ENCODE peak calls at places on chromosomes 6 and 20, in four cellular contexts. One of them, this sample, is unnamed.
A peak's percentile ranks its signal among the peaks of the same experiment; 100 is the strongest.

GRCh38 chr6:24974182-24975171 is 38.7 kb upstream of the RIPOR2 start:
- DNase-seq in HCT116: no peak
- DNase-seq in NT2/D1: no peak
- DNase-seq in H1: no peak
- DNase-seq in this sample: no peak

GRCh38 chr6:138517635-138518034 is 18.3 kb upstream of the NHSL1 start:
- DNase-seq in HCT116: peak; percentile 39
- DNase-seq in NT2/D1: no peak
- DNase-seq in H1: peak; percentile 39
- DNase-seq in this sample: no peak

GRCh38 chr20:5863040-5863811 is 87.1 kb downstream of the TRMT6 start:
- DNase-seq in HCT116: no peak
- DNase-seq in NT2/D1: no peak
- DNase-seq in H1: no peak
- DNase-seq in this sample: no peak

GRCh38 chr6:163491901-163492300 is 77.4 kb downstream of the QKI start:
- DNase-seq in HCT116: no peak
- DNase-seq in NT2/D1: no peak
- DNase-seq in H1: no peak
- DNase-seq in this sample: no peak

GRCh38 chr6:141809901-141810300 is 322.8 kb upstream of the GJE1 start:
- DNase-seq in HCT116: no peak
- DNase-seq in NT2/D1: no peak
- DNase-seq in H1: no peak
- DNase-seq in this sample: no peak

GRCh38 chr6:54710430-54710829 is 136.1 kb upstream of the FAM83B start:
- DNase-seq in HCT116: no peak
- DNase-seq in NT2/D1: no peak
- DNase-seq in H1: no peak
- DNase-seq in this sample: no peak

GRCh38 chr6:129567374-129567773 is 142.6 kb downstream of the ARHGAP18 start:
- DNase-seq in HCT116: peak; percentile 10
- DNase-seq in NT2/D1: peak; percentile 15
- DNase-seq in H1: peak; percentile 29
- DNase-seq in this sample: no peak

GRCh38 chr6:145151624-145152023 is 583.7 kb downstream of the EPM2A start:
- DNase-seq in HCT116: no peak
- DNase-seq in NT2/D1: no peak
- DNase-seq in H1: no peak
- DNase-seq in this sample: no peak

GRCh38 chr6:47661960-47662359 is 36.4 kb upstream of the ADGRF4 start:
- DNase-seq in HCT116: no peak
- DNase-seq in NT2/D1: no peak
- DNase-seq in H1: no peak
- DNase-seq in this sample: no peak

GRCh38 chr6:129184808-129185366 is 301.9 kb downstream of the LAMA2 start:
- DNase-seq in HCT116: no peak
- DNase-seq in NT2/D1: no peak
- DNase-seq in H1: no peak
- DNase-seq in this sample: no peak

GRCh38 chr6:170082531-170083187 is 208.2 kb downstream of the DLL1 start:
- DNase-seq in HCT116: no peak
- DNase-seq in NT2/D1: no peak
- DNase-seq in H1: no peak
- DNase-seq in this sample: no peak

GRCh38 chr6:151263035-151263434 is 23.3 kb downstream of the AKAP12 start:
- DNase-seq in HCT116: no peak
- DNase-seq in NT2/D1: no peak
- DNase-seq in H1: no peak
- DNase-seq in this sample: no peak

GRCh38 chr6:154429711-154430110 is 73.1 kb upstream of the IPCEF1 start:
- DNase-seq in HCT116: no peak
- DNase-seq in NT2/D1: no peak
- DNase-seq in H1: no peak
- DNase-seq in this sample: no peak

GRCh38 chr20:38063911-38064310 is 30.4 kb downstream of the RPRD1B start:
- DNase-seq in HCT116: no peak
- DNase-seq in NT2/D1: no peak
- DNase-seq in H1: no peak
- DNase-seq in this sample: no peak

DNA sequence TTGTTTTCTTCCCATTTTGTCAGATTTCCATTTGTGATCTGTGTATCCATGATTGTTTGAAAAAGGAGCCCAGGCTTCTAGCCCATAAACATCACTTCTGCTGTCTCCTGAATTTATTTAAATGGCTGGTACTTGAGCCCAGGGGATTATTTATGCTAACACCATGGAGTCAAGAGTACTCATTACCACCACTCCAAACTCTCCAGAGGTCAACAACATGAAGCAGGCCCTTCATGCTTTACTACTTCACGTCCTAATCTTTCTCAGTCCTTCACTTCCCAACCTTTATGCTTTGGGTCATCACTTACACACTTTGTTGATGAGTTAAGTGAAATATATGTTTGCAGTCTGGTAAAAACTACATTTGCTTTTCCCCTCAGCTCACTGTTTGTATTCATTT is 247.8 kb downstream of the BMP2 start:
- DNase-seq in HCT116: no peak
- DNase-seq in NT2/D1: no peak
- DNase-seq in H1: no peak
- DNase-seq in this sample: no peak
- TF ChIP-seq YY1 in HCT116: no peak
- TF ChIP-seq YY1 in NT2/D1: no peak
- TF ChIP-seq YY1 in H1: no peak
- TF ChIP-seq YY1 in this sample: no peak

GRCh38 chr6:130996635-130997034 is 66.4 kb downstream of the EPB41L2 start:
- DNase-seq in HCT116: no peak
- DNase-seq in NT2/D1: no peak
- DNase-seq in H1: no peak
- DNase-seq in this sample: no peak

GRCh38 chr6:130995783-130996447 is 67.1 kb downstream of the EPB41L2 start:
- DNase-seq in HCT116: no peak
- DNase-seq in NT2/D1: no peak
- DNase-seq in H1: no peak
- DNase-seq in this sample: no peak

GRCh38 chr6:130991422-130992144 is 71.5 kb downstream of the EPB41L2 start:
- DNase-seq in HCT116: no peak
- DNase-seq in NT2/D1: no peak
- DNase-seq in H1: no peak
- DNase-seq in this sample: no peak

GRCh38 chr6:130994319-130995097 is 68.5 kb downstream of the EPB41L2 start:
- DNase-seq in HCT116: no peak
- DNase-seq in NT2/D1: no peak
- DNase-seq in H1: no peak
- DNase-seq in this sample: no peak

GRCh38 chr6:130993292-130993765 is 69.7 kb downstream of the EPB41L2 start:
- DNase-seq in HCT116: no peak
- DNase-seq in NT2/D1: no peak
- DNase-seq in H1: peak; percentile 13
- DNase-seq in this sample: no peak
- TF ChIP-seq YY1 in HCT116: no peak
- TF ChIP-seq YY1 in NT2/D1: no peak
- TF ChIP-seq YY1 in H1: peak; percentile 50
- TF ChIP-seq YY1 in this sample: no peak

GRCh38 chr6:110328231-110328630 is 29.9 kb downstream of the METTL24 start:
- DNase-seq in HCT116: no peak
- DNase-seq in NT2/D1: no peak
- DNase-seq in H1: no peak
- DNase-seq in this sample: no peak

GRCh38 chr6:110331383-110331782 is 26.8 kb downstream of the METTL24 start:
- DNase-seq in HCT116: no peak
- DNase-seq in NT2/D1: no peak
- DNase-seq in H1: no peak
- DNase-seq in this sample: no peak

GRCh38 chr6:110331816-110332215 is 26.3 kb downstream of the METTL24 start:
- DNase-seq in HCT116: no peak
- DNase-seq in NT2/D1: no peak
- DNase-seq in H1: no peak
- DNase-seq in this sample: no peak

GRCh38 chr6:110329348-110329728 is 28.8 kb downstream of the METTL24 start:
- DNase-seq in HCT116: no peak
- DNase-seq in NT2/D1: no peak
- DNase-seq in H1: no peak
- DNase-seq in this sample: no peak

DNA sequence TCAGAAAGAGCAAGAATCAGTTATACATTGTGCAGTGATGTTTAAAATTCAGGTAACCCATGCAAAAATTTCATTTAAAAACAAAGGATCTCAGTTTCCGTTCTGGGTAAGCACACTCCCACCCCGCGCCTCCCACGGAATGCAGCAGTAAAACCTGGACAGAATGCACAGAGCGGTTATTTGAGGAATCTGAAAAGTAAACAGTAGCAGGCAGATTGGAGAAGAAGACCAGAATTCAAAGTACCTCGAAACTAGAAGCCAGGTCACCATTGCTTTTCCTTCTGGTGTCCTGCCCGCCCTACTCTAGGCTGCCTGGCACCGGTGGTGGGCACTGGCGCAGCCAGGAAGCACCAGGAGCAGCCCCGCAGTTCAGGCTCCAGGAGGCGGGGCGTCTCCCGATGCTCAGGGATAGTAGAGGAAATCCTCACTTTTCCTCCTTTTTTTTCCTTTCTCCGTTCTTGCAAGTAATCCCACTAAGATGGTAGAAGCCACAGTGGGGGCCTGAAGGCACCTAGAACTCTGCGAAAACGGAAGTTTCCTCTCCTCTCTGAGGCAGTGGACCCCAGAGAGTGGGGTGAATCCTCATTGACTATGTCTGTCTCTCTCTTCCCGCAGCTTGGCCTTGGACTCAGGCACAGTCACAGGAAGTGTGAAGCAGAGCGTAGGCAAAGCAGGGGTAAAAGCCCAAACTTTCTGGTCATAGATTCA is 28.3 kb downstream of the METTL24 start:
- DNase-seq in HCT116: no peak
- DNase-seq in NT2/D1: no peak
- DNase-seq in H1: no peak
- DNase-seq in this sample: no peak
- TF ChIP-seq YY1 in HCT116: no peak
- TF ChIP-seq YY1 in NT2/D1: no peak
- TF ChIP-seq YY1 in H1: no peak
- TF ChIP-seq YY1 in this sample: no peak

GRCh38 chr20:60800185-60800584 is 451.9 kb upstream of the CDH4 start:
- DNase-seq in HCT116: no peak
- DNase-seq in NT2/D1: no peak
- DNase-seq in H1: no peak
- DNase-seq in this sample: no peak
- TF ChIP-seq YY1 in HCT116: no peak
- TF ChIP-seq YY1 in NT2/D1: no peak
- TF ChIP-seq YY1 in H1: no peak
- TF ChIP-seq YY1 in this sample: no peak

GRCh38 chr6:160662842-160663241 is 1.2 kb downstream of the LPA start:
- DNase-seq in HCT116: no peak
- DNase-seq in NT2/D1: no peak
- DNase-seq in H1: no peak
- DNase-seq in this sample: no peak

GRCh38 chr6:160667854-160668481 is 3.9 kb upstream of the LPA start:
- DNase-seq in HCT116: peak; percentile 35
- DNase-seq in NT2/D1: peak; percentile 18
- DNase-seq in H1: peak; percentile 23
- DNase-seq in this sample: peak; percentile 1

DNA sequence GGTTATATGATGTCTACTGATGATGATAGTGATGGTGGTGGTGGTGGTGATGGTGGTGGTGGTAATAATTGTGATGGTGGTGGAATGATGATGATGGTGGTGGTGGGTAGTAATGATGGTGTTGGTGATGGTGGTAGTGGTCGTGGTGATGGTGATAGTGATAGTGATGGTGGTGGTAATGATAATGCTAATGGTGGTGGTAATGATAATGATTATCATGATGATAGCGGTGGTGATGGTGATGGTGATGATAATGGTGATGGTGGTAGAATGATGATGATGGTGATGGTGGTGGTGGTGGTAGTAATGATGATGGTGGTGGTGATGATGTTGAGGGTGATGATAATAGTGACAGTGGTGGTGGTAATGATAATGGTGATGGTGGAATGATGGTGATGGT is 4.5 kb upstream of the LPA start:
- DNase-seq in HCT116: no peak
- DNase-seq in NT2/D1: no peak
- DNase-seq in H1: no peak
- DNase-seq in this sample: no peak
- TF ChIP-seq YY1 in HCT116: no peak
- TF ChIP-seq YY1 in NT2/D1: no peak
- TF ChIP-seq YY1 in H1: no peak
- TF ChIP-seq YY1 in this sample: no peak